ENCODE peak calls at places on chromosomes 2 and 18, in five cellular contexts. B, F, L, N and Q are unnamed samples.

GRCh38 chr18:58860747-58861224 is 3.9 kb upstream of the ZNF532 start:
- DNase-seq in F (no peak), N (no peak), B (no peak), L (no peak), Q (no peak)

GRCh38 chr2:67626076-67626475 is 228.9 kb downstream of the ETAA1 start:
- DNase-seq in F (no peak), L (no peak), B (no peak), N (no peak), Q (no peak)

GRCh38 chr18:34772887-34773286 is 62.8 kb downstream of the DTNA start:
- DNase-seq in N (no peak), F (no peak), L (no peak), B (peak), Q (no peak)

GRCh38 chr2:206031162-206031784 is 54.7 kb downstream of the INO80D start:
- DNase-seq in F (no peak), N (no peak), L (peak), B (peak), Q (peak)

GRCh38 chr2:152098033-152098797 is 629 bp downstream of the CACNB4 start:
- DNase-seq in B (no peak), F (peak), N (peak), L (peak), Q (peak)

GRCh38 chr2:238813109-238813508 is 34.8 kb upstream of the TWIST2 start:
- DNase-seq in L (no peak), B (no peak), F (no peak), N (no peak), Q (no peak)

GRCh38 chr2:180728928-180729559 is 251.4 kb upstream of the UBE2E3 start:
- DNase-seq in L (peak), N (no peak), F (peak), B (peak), Q (peak)

GRCh38 chr18:78837766-78838165 is 141.9 kb upstream of the SALL3 start:
- DNase-seq in B (no peak), F (no peak), N (no peak), L (no peak), Q (no peak)

GRCh38 chr2:127887452-127888219 is 1.9 kb upstream of the AMMECR1L start:
- DNase-seq in B (no peak), N (no peak), F (no peak), L (no peak), Q (no peak)

GRCh38 chr18:11994708-11995444 is 13.6 kb downstream of the IMPA2 start:
- DNase-seq in B (peak), F (peak), N (peak), L (no peak), Q (peak)

GRCh38 chr2:46179037-46179621 is 118.1 kb upstream of the EPAS1 start:
- DNase-seq in B (peak), L (no peak), F (no peak), N (peak), Q (peak)

GRCh38 chr2:146837857-146838256 is 1007.0 kb upstream of the ACVR2A start:
- DNase-seq in L (peak), B (no peak), F (no peak), N (no peak), Q (no peak)

GRCh38 chr2:157841485-157841884 is 34.6 kb downstream of the ACVR1 start:
- DNase-seq in F (no peak), N (no peak), L (no peak), B (no peak), Q (no peak)

GRCh38 chr2:231305221-231305620 is 90.3 kb upstream of the B3GNT7 start:
- DNase-seq in N (no peak), B (no peak), F (no peak), L (no peak), Q (no peak)

GRCh38 chr2:100321181-100321880 is 970 bp downstream of the LONRF2 start:
- DNase-seq in B (no peak), F (peak), L (no peak), N (peak), Q (peak)

GRCh38 chr2:5693288-5694015 is 1.3 kb downstream of the SOX11 start:
- DNase-seq in B (no peak), L (no peak), N (no peak), F (no peak), Q (peak)

GRCh38 chr2:5692561-5693287 is 540 bp downstream of the SOX11 start:
- DNase-seq in F (no peak), L (no peak), B (no peak), N (no peak), Q (peak)

GRCh38 chr2:5696351-5696740 is 4.2 kb downstream of the SOX11 start:
- DNase-seq in B (no peak), L (no peak), F (no peak), N (no peak), Q (peak)

GRCh38 chr2:5695641-5696350 is 3.6 kb downstream of the SOX11 start:
- DNase-seq in F (no peak), B (no peak), N (no peak), L (no peak), Q (peak)

DNA sequence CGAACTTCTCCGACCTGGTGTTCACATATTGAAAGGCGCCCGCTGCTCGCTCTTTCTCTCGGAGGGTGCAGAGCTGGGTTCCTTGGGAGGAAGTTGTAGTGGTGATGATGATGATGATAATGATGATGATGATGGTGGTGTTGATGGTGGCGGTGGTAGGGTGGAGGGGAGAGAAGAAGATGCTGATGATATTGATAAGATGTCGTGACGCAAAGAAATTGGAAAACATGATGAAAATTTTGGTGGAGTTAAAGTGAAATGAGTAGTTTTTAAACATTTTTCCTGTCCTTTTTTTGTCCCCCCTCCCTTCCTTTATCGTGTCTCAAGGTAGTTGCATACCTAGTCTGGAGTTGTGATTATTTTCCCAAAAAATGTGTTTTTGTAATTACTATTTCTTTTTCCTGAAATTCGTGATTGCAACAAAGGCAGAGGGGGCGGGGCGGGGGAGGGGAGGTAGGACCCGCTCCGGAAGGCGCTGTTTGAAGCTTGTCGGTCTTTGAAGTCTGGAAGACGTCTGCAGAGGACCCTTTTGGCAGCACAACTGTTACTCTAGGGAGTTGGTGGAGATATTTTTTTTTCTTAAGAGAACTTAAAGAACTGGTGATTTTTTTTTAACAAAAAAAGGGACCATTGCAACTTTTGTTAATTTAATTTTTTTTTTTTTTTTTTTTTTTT is 2.0 kb downstream of the SOX11 start:
- DNase-seq in B (no peak), F (no peak), L (no peak), N (no peak), Q (peak)
- TF ChIP-seq CTCF in B (no peak), F (no peak), L (no peak), N (no peak), Q (no peak)

DNA sequence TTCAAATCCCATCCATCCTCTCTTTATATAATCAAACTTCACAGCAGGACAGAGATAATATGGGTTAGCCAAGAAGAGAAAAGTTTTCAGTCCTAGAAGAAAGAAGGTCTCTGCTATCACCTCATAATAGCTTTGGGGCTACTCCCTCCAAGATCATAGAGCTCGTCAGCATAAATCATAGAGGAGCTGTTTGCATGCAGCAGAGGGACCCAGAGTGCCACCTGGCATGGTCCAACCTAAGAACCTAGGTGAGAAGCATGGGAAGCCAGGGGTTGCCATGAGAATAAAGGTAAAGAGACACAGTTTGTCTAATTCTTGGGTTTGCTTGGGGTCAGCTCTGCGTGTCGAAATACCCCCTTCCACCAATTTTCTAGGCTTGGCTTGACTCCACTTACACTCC is 87.1 kb upstream of the CYP1B1 start:
- DNase-seq in N (no peak), F (no peak), B (no peak), L (no peak), Q (no peak)
- TF ChIP-seq CTCF in N (no peak), F (no peak), B (no peak), L (no peak), Q (no peak)

GRCh38 chr2:195320416-195320973 is 336.5 kb upstream of the SLC39A10 start:
- DNase-seq in N (no peak), L (no peak), B (no peak), F (no peak), Q (no peak)

GRCh38 chr2:195319548-195320415 is 337.2 kb upstream of the SLC39A10 start:
- DNase-seq in L (no peak), F (no peak), N (no peak), B (peak), Q (no peak)

GRCh38 chr2:195317533-195317932 is 339.5 kb upstream of the SLC39A10 start:
- DNase-seq in N (no peak), B (no peak), F (no peak), L (no peak), Q (no peak)

GRCh38 chr2:195319112-195319460 is 337.9 kb upstream of the SLC39A10 start:
- DNase-seq in L (peak), B (peak), F (peak), N (no peak), Q (no peak)

GRCh38 chr2:195318440-195319111 is 338.4 kb upstream of the SLC39A10 start:
- DNase-seq in B (peak), L (peak), F (peak), N (no peak), Q (peak)
- TF ChIP-seq CTCF in B (peak), L (peak), F (peak), N (peak), Q (peak)

GRCh38 chr2:197803033-197803444 is 1.4 kb upstream of the PLCL1 start:
- DNase-seq in F (peak), L (peak), N (no peak), B (peak), Q (peak)
- TF ChIP-seq CTCF in F (peak), L (peak), N (peak), B (peak), Q (peak)

GRCh38 chr2:240449764-240450531 is 14.5 kb downstream of the GPC1 start:
- DNase-seq in F (no peak), B (no peak), L (peak), N (no peak), Q (peak)
- TF ChIP-seq CTCF in F (no peak), B (no peak), L (no peak), N (no peak), Q (no peak)

DNA sequence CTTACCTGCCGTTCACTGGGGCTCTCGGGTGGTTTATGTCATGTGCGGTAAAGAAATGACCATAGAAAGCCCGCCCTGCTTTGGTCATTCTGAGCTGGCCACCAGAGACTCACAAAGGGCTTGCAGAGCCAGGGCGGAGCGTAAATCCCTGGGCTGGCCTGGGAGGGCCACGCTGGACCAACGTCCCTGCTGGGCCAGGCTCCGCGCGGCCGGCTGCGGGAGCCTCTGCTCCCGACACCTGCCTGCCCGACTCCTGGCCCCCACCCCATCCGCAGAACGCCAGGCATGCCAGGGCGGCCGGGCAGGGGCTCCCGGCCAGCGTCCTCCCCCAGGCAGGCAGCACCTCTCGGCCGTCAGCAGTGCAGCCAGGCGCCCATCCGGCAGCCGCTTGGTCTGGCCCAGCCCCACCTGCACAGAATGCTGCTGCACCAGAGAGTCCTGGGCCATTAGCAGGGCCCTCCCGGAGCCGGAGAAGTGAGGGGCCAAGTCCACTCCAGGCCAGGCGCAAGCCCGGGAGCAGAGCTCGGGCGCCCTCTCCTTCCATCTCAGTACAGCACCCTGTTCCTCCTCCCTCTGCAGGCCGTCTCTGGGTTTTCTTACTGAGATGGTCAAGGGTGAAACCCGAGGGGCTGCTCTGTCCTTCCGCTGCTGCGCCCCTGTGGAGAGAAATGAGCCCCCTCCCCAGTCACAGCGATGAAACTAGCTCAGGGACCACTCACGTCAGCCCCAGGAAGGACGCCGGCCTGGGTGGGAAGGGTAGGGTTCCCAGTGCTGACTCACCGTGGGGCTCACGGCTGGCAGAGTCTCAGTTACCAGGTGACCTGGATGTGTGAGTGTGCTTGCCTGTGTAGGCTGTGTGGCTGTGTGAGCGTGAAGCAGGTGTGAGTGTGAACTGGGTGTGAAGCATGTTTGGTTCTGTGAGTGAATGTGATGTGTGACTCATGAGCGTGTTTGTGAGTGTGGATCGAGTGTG is 83.3 kb downstream of the PTGR3 start:
- DNase-seq in N (no peak), B (no peak), F (no peak), L (no peak), Q (peak)
- TF ChIP-seq CTCF in N (no peak), B (no peak), F (no peak), L (no peak), Q (no peak)

GRCh38 chr2:232316382-232317190 is 62.0 kb upstream of the ALPP start:
- DNase-seq in L (no peak), B (no peak), N (no peak), F (no peak), Q (peak)

GRCh38 chr2:232318175-232318855 is 60.2 kb upstream of the ALPP start:
- DNase-seq in N (no peak), L (no peak), B (no peak), F (no peak), Q (peak)

GRCh38 chr2:232315923-232316299 is 62.6 kb upstream of the ALPP start:
- DNase-seq in N (no peak), F (no peak), B (no peak), L (no peak), Q (no peak)

GRCh38 chr2:232319117-232320037 is 59.2 kb upstream of the ALPP start:
- DNase-seq in N (no peak), B (no peak), F (no peak), L (no peak), Q (peak)

DNA sequence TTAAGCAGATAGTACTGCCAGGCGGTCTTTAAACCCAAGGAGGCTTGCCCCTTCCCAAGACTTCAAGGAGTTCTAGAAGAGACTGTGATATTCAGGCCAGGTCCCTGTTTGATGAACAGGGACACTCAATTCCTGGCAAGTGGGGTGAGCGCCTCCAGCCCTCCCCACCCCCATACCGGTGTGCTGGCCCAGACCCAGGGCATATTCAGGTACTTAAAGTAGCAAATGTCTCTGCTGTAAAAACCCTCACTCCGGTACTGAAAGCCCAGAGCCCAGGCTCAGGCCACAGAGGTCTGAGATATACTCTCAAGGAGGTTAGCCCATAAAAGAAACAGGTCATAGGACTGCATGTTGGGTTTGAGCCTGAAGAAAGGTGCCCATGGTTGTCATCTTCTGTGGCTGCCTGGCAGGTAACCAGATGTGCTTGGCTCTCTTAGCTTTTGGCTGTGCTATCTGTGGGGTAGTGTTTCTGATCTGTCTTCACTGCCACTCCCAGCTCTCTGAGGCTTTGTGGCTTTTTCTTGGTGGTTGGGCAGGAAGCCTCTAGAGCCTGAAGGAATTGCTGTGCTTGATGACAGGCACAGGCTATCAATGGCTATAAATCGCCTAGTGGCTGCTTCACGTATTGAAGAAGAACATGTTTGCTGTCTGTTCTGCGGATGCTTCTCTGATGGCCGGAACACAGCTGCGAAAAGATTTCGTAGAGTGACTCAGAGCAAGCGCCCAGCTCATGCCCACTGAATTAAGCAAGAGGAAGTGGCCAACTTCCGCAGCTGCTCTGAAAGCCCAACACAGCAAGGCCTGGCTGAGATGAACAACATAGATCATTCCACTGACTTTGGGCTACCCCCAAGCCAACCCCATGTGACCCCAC is 63.3 kb upstream of the ALPP start:
- DNase-seq in N (peak), F (no peak), B (peak), L (peak), Q (peak)
- TF ChIP-seq CTCF in N (peak), F (no peak), B (no peak), L (peak), Q (peak)

DNA sequence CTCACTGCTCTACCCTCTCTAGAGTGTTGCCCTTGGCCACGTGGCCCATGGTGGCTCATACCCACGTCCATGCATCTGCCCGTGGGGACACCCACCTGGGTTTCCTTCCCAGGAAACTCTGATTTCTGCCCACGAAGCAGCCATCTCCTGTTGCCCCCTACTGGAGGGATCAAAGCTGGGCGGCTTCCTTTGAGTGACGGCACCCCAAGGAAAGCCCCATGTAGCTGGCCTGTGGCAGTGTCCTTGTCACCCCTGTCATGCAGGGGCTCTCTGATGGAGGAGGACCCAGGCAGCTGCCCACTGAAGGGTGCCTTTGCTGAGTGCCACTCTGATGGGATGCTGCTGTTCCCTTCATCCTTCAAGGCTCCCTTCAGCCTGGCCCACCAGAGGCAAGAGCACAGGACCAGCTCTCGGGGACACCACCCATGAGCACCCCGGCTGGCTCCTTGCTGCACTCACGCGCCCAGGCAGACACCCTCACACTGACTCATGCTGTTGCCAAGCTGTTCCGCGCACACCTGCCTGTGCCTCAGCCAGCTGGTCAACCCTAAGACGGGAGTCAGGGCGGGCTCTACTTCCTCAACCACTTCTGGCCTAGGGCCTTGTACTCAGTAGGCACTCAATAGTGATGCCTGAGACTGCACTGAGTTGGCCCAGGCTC is 101.1 kb downstream of the CTIF start:
- DNase-seq in F (peak), N (no peak), B (no peak), L (peak), Q (peak)
- TF ChIP-seq CTCF in F (peak), N (peak), B (peak), L (no peak), Q (peak)

DNA sequence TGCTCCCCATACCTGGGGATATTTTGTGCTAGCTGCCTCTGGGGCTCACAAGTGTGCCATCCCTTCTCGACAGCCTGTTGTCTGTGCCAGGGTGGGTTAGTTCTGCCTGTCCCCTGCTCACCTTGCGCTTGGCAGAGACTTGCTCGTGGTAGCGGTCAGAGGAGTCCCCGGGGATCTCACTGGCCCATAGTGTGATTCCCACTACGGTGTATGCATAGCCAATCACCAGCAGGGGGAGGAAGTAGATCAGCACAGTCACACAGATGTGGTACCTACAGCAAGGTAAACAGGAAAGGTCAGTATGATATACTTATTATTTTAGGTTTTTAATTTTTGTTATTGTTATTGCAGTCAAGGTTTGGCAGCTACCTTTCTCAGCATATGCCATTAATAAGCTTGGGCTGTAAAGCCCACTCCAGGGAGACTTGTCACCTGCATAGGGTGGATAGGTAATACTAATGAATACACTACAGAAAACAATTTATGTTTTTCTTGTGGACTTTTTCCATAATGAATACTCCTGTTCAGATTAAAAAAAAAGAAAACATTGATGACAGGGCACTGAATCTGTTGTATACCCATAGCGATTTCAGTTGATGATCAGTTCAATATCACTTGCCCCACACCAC is 95.2 kb downstream of the POLE4 start:
- DNase-seq in L (peak), B (peak), N (no peak), F (peak), Q (peak)
- TF ChIP-seq CTCF in L (peak), B (peak), N (peak), F (peak), Q (peak)